ENCODE peak calls at places on chromosomes 3 and 15, in six cellular contexts. One of them, this sample, is unnamed. For H3K36me3, the result is how much of the 10 kb centered on the place peaks cover.

GRCh38 chr3:100384735-100385134 is 16.2 kb downstream of the TOMM70 start:
- DNase-seq in adrenal gland: no peak
- DNase-seq in sigmoid colon: no peak
- DNase-seq in esophagus squamous epithelium: no peak
- DNase-seq in GM12878: no peak
- DNase-seq in right lobe of liver: no peak
- DNase-seq in this sample: no peak

GRCh38 chr15:34721802-34722795 is 32.7 kb downstream of the GJD2 start:
- DNase-seq in adrenal gland: peak
- DNase-seq in sigmoid colon: peak
- DNase-seq in esophagus squamous epithelium: no peak
- DNase-seq in GM12878: no peak
- DNase-seq in right lobe of liver: peak
- DNase-seq in this sample: peak

GRCh38 chr3:133477497-133477896 is 77.6 kb downstream of the BFSP2 start:
- DNase-seq in adrenal gland: no peak
- DNase-seq in sigmoid colon: no peak
- DNase-seq in esophagus squamous epithelium: no peak
- DNase-seq in GM12878: peak
- DNase-seq in right lobe of liver: no peak
- DNase-seq in this sample: no peak

GRCh38 chr15:96333194-96334016 is 2.9 kb downstream of the NR2F2 start:
- DNase-seq in adrenal gland: peak
- DNase-seq in sigmoid colon: peak
- DNase-seq in esophagus squamous epithelium: no peak
- DNase-seq in GM12878: no peak
- DNase-seq in right lobe of liver: peak
- DNase-seq in this sample: peak

GRCh38 chr3:17770682-17771081 is 28.3 kb upstream of the TBC1D5 start:
- DNase-seq in adrenal gland: no peak
- DNase-seq in sigmoid colon: no peak
- DNase-seq in esophagus squamous epithelium: no peak
- DNase-seq in GM12878: no peak
- DNase-seq in right lobe of liver: no peak
- DNase-seq in this sample: no peak

GRCh38 chr3:196639517-196640500 is at the start of gene NRROS:
- DNase-seq in adrenal gland: peak
- DNase-seq in sigmoid colon: peak
- DNase-seq in esophagus squamous epithelium: no peak
- DNase-seq in GM12878: no peak
- DNase-seq in right lobe of liver: peak
- DNase-seq in this sample: peak

GRCh38 chr15:45829336-45830153 is 194.7 kb downstream of the SQOR start:
- DNase-seq in adrenal gland: no peak
- DNase-seq in sigmoid colon: no peak
- DNase-seq in esophagus squamous epithelium: no peak
- DNase-seq in GM12878: no peak
- DNase-seq in right lobe of liver: no peak
- DNase-seq in this sample: no peak

GRCh38 chr15:25439456-25439836 is 622 bp upstream of the UBE3A start:
- DNase-seq in adrenal gland: peak
- DNase-seq in sigmoid colon: no peak
- DNase-seq in esophagus squamous epithelium: no peak
- DNase-seq in GM12878: no peak
- DNase-seq in right lobe of liver: peak
- DNase-seq in this sample: no peak

GRCh38 chr15:66145242-66146182 is 108.0 kb downstream of the MEGF11 start:
- DNase-seq in adrenal gland: no peak
- DNase-seq in sigmoid colon: no peak
- DNase-seq in esophagus squamous epithelium: no peak
- DNase-seq in GM12878: no peak
- DNase-seq in right lobe of liver: no peak
- DNase-seq in this sample: no peak

GRCh38 chr15:67521770-67522568 is 1.0 kb downstream of the C15orf61 start:
- DNase-seq in adrenal gland: no peak
- DNase-seq in sigmoid colon: no peak
- DNase-seq in esophagus squamous epithelium: no peak
- DNase-seq in GM12878: no peak
- DNase-seq in right lobe of liver: no peak
- DNase-seq in this sample: no peak

GRCh38 chr3:168624892-168625291 is 529.2 kb upstream of the GOLIM4 start:
- DNase-seq in adrenal gland: no peak
- DNase-seq in sigmoid colon: no peak
- DNase-seq in esophagus squamous epithelium: no peak
- DNase-seq in GM12878: no peak
- DNase-seq in right lobe of liver: no peak
- DNase-seq in this sample: no peak

GRCh38 chr15:28051920-28052633 is 47.0 kb downstream of the OCA2 start:
- DNase-seq in adrenal gland: no peak
- DNase-seq in sigmoid colon: no peak
- DNase-seq in esophagus squamous epithelium: no peak
- DNase-seq in GM12878: no peak
- DNase-seq in right lobe of liver: no peak
- DNase-seq in this sample: no peak

GRCh38 chr3:124491098-124491497 is 239.2 kb upstream of the UMPS start:
- DNase-seq in adrenal gland: no peak
- DNase-seq in sigmoid colon: no peak
- DNase-seq in esophagus squamous epithelium: no peak
- DNase-seq in GM12878: no peak
- DNase-seq in right lobe of liver: no peak
- DNase-seq in this sample: no peak

GRCh38 chr15:48866141-48866563 is 11.8 kb upstream of the EID1 start:
- DNase-seq in adrenal gland: no peak
- DNase-seq in sigmoid colon: no peak
- DNase-seq in esophagus squamous epithelium: no peak
- DNase-seq in GM12878: no peak
- DNase-seq in right lobe of liver: no peak
- DNase-seq in this sample: no peak

GRCh38 chr3:43753743-43754142 is 63.0 kb downstream of the ABHD5 start:
- DNase-seq in adrenal gland: no peak
- DNase-seq in sigmoid colon: no peak
- DNase-seq in esophagus squamous epithelium: no peak
- DNase-seq in GM12878: no peak
- DNase-seq in right lobe of liver: no peak
- DNase-seq in this sample: no peak

GRCh38 chr3:112781611-112782010 is 65.1 kb downstream of the CD200R1L start:
- DNase-seq in adrenal gland: no peak
- DNase-seq in sigmoid colon: no peak
- DNase-seq in esophagus squamous epithelium: no peak
- DNase-seq in GM12878: no peak
- DNase-seq in right lobe of liver: no peak
- DNase-seq in this sample: no peak

GRCh38 chr15:80599359-80599758 is 95.8 kb upstream of the ABHD17C start:
- DNase-seq in adrenal gland: no peak
- DNase-seq in sigmoid colon: no peak
- DNase-seq in esophagus squamous epithelium: no peak
- DNase-seq in GM12878: no peak
- DNase-seq in right lobe of liver: no peak
- DNase-seq in this sample: no peak

GRCh38 chr3:13148561-13149330 is 75.5 kb upstream of the IQSEC1 start:
- DNase-seq in adrenal gland: no peak
- DNase-seq in sigmoid colon: peak
- DNase-seq in esophagus squamous epithelium: no peak
- DNase-seq in GM12878: no peak
- DNase-seq in right lobe of liver: peak
- DNase-seq in this sample: no peak

GRCh38 chr3:37491776-37492175 is 317.4 kb upstream of the LRRFIP2 start:
- DNase-seq in adrenal gland: no peak
- DNase-seq in sigmoid colon: no peak
- DNase-seq in esophagus squamous epithelium: no peak
- DNase-seq in GM12878: no peak
- DNase-seq in right lobe of liver: no peak
- DNase-seq in this sample: no peak

GRCh38 chr3:122973893-122974615 is 53.5 kb downstream of the SEMA5B start:
- DNase-seq in adrenal gland: no peak
- DNase-seq in sigmoid colon: no peak
- DNase-seq in esophagus squamous epithelium: no peak
- DNase-seq in GM12878: no peak
- DNase-seq in right lobe of liver: no peak
- DNase-seq in this sample: no peak

DNA sequence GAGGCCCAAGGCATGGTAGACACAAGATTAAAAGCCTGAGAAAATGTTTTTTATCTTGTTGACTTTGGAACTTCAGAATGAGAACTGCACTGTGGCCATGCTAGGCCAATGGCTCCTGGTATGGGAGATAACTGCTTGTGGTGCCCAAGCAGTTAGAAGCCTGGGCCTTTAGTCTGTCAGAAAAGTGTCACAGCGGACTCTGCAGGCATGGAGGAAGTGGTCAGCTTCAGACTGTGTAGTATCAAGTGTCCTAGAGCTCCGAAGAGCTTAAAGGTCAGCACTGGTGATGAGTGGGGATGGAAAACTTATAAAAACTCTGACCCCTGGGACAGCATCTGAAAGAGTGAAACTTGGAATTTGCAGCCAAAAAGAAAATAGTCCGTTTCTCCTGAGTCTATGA is 11.8 kb downstream of the FYCO1 start:
- DNase-seq in adrenal gland: no peak
- DNase-seq in sigmoid colon: no peak
- DNase-seq in esophagus squamous epithelium: no peak
- DNase-seq in GM12878: no peak
- DNase-seq in right lobe of liver: no peak
- DNase-seq in this sample: no peak
- H3K36me3 ChIP-seq in adrenal gland: under half
- H3K36me3 ChIP-seq in sigmoid colon: half or more
- H3K36me3 ChIP-seq in esophagus squamous epithelium: under half
- H3K36me3 ChIP-seq in GM12878: under half
- H3K36me3 ChIP-seq in right lobe of liver: half or more
- H3K36me3 ChIP-seq in this sample: under half

GRCh38 chr15:60478633-60479360 is at the start of gene ICE2:
- DNase-seq in adrenal gland: peak
- DNase-seq in sigmoid colon: peak
- DNase-seq in esophagus squamous epithelium: peak
- DNase-seq in GM12878: peak
- DNase-seq in right lobe of liver: peak
- DNase-seq in this sample: peak
- TF ChIP-seq POLR2A in adrenal gland: peak
- TF ChIP-seq POLR2A in sigmoid colon: peak
- TF ChIP-seq POLR2A in esophagus squamous epithelium: peak
- TF ChIP-seq POLR2A in GM12878: peak
- TF ChIP-seq POLR2A in right lobe of liver: peak
- TF ChIP-seq POLR2A in this sample: peak

GRCh38 chr15:44606740-44607139 is 56.7 kb downstream of the SPG11 start:
- DNase-seq in adrenal gland: no peak
- DNase-seq in sigmoid colon: no peak
- DNase-seq in esophagus squamous epithelium: no peak
- DNase-seq in GM12878: no peak
- DNase-seq in right lobe of liver: no peak
- DNase-seq in this sample: no peak
- H3K36me3 ChIP-seq in adrenal gland: under half
- H3K36me3 ChIP-seq in sigmoid colon: half or more
- H3K36me3 ChIP-seq in esophagus squamous epithelium: under half
- H3K36me3 ChIP-seq in GM12878: under half
- H3K36me3 ChIP-seq in right lobe of liver: half or more
- H3K36me3 ChIP-seq in this sample: under half

DNA sequence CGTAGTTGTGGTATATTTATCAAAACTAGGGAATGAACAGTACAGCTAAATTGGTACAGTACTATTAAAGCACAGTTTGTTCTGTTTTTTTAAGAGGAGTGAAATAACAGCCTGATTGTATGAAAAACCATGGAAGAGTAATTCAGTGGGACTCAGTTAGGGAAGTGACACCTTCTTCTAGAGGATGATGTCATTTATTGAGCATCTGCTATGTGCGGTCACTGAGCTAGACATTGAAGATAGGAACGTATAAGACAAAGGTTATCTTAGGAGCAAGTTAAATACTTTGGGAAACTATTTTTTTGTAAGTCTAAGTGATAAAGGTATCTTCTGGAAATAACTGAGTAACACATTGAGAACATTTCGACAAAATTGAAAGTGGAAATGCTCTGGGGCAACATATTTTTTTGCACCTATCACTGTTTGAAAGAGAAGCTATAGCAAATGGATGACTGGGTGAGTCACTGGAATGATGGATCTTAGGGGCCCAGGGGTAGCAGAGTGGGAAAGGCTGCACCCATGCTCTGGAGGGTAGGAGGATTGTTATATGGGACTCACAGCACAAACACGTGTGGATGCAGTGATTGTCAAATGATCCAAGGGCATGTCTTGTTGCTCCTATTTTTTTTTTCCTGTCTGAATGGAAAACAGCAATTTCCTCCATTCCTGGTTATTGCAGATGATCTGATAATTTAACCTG is 43.0 kb downstream of the OXNAD1 start:
- DNase-seq in adrenal gland: no peak
- DNase-seq in sigmoid colon: no peak
- DNase-seq in esophagus squamous epithelium: no peak
- DNase-seq in GM12878: no peak
- DNase-seq in right lobe of liver: no peak
- DNase-seq in this sample: no peak
- TF ChIP-seq POLR2A in adrenal gland: no peak
- TF ChIP-seq POLR2A in sigmoid colon: no peak
- TF ChIP-seq POLR2A in esophagus squamous epithelium: no peak
- TF ChIP-seq POLR2A in GM12878: no peak
- TF ChIP-seq POLR2A in right lobe of liver: no peak
- TF ChIP-seq POLR2A in this sample: no peak

GRCh38 chr15:29671308-29671981 is 150.8 kb downstream of the TJP1 start:
- DNase-seq in adrenal gland: no peak
- DNase-seq in sigmoid colon: no peak
- DNase-seq in esophagus squamous epithelium: no peak
- DNase-seq in GM12878: no peak
- DNase-seq in right lobe of liver: no peak
- DNase-seq in this sample: no peak

GRCh38 chr15:29670945-29671307 is 151.3 kb downstream of the TJP1 start:
- DNase-seq in adrenal gland: no peak
- DNase-seq in sigmoid colon: no peak
- DNase-seq in esophagus squamous epithelium: no peak
- DNase-seq in GM12878: no peak
- DNase-seq in right lobe of liver: peak
- DNase-seq in this sample: peak

GRCh38 chr15:29668120-29668602 is 154.1 kb downstream of the TJP1 start:
- DNase-seq in adrenal gland: peak
- DNase-seq in sigmoid colon: peak
- DNase-seq in esophagus squamous epithelium: no peak
- DNase-seq in GM12878: peak
- DNase-seq in right lobe of liver: peak
- DNase-seq in this sample: peak

GRCh38 chr15:29670266-29670665 is 152.0 kb downstream of the TJP1 start:
- DNase-seq in adrenal gland: no peak
- DNase-seq in sigmoid colon: no peak
- DNase-seq in esophagus squamous epithelium: no peak
- DNase-seq in GM12878: no peak
- DNase-seq in right lobe of liver: no peak
- DNase-seq in this sample: no peak

GRCh38 chr15:29669823-29670222 is 152.4 kb downstream of the TJP1 start:
- DNase-seq in adrenal gland: no peak
- DNase-seq in sigmoid colon: no peak
- DNase-seq in esophagus squamous epithelium: no peak
- DNase-seq in GM12878: no peak
- DNase-seq in right lobe of liver: no peak
- DNase-seq in this sample: no peak
- H3K36me3 ChIP-seq in adrenal gland: under half
- H3K36me3 ChIP-seq in sigmoid colon: under half
- H3K36me3 ChIP-seq in esophagus squamous epithelium: under half
- H3K36me3 ChIP-seq in GM12878: under half
- H3K36me3 ChIP-seq in right lobe of liver: under half
- H3K36me3 ChIP-seq in this sample: under half